ENCODE peak calls at places on chromosomes 4 and X, in four cellular contexts. One of them, this sample, is unnamed.

GRCh38 chr4:14841801-14842748 is 160.2 kb upstream of the CPEB2 start:
- DNase-seq in GM12878: no peak
- DNase-seq in HepG2: no peak
- DNase-seq in A549: peak
- DNase-seq in this sample: no peak

GRCh38 chr4:105145059-105145912 is 1.4 kb upstream of the TET2 start:
- DNase-seq in GM12878: no peak
- DNase-seq in A549: no peak
- DNase-seq in HepG2: no peak
- DNase-seq in this sample: no peak

GRCh38 chr4:26573389-26573794 is 10.5 kb upstream of the TBC1D19 start:
- DNase-seq in A549: no peak
- DNase-seq in HepG2: no peak
- DNase-seq in GM12878: no peak
- DNase-seq in this sample: no peak

GRCh38 chrX:153778684-153779101 is 2.1 kb upstream of the SRPK3 start:
- DNase-seq in A549: no peak
- DNase-seq in GM12878: no peak
- DNase-seq in HepG2: no peak
- DNase-seq in this sample: no peak

GRCh38 chr4:114729339-114729738 is 130.7 kb downstream of the UGT8 start:
- DNase-seq in HepG2: no peak
- DNase-seq in GM12878: no peak
- DNase-seq in A549: no peak
- DNase-seq in this sample: no peak

GRCh38 chr4:8215001-8215427 is 15.9 kb downstream of the SH3TC1 start:
- DNase-seq in A549: no peak
- DNase-seq in HepG2: no peak
- DNase-seq in GM12878: no peak
- DNase-seq in this sample: no peak

GRCh38 chr4:95209942-95210341 is 338.8 kb downstream of the UNC5C start:
- DNase-seq in GM12878: no peak
- DNase-seq in HepG2: no peak
- DNase-seq in A549: no peak
- DNase-seq in this sample: no peak

GRCh38 chr4:158775091-158775651 is 6.3 kb downstream of the FNIP2 start:
- DNase-seq in A549: no peak
- DNase-seq in HepG2: no peak
- DNase-seq in GM12878: no peak
- DNase-seq in this sample: no peak

GRCh38 chrX:19782419-19782818 is 105.0 kb downstream of the SH3KBP1 start:
- DNase-seq in HepG2: no peak
- DNase-seq in A549: no peak
- DNase-seq in GM12878: no peak
- DNase-seq in this sample: no peak

GRCh38 chr4:110681381-110681780 is 58.5 kb upstream of the PITX2 start:
- DNase-seq in A549: no peak
- DNase-seq in GM12878: no peak
- DNase-seq in HepG2: no peak
- DNase-seq in this sample: no peak

GRCh38 chrX:6291444-6291843 is 62.8 kb upstream of the NLGN4X start:
- DNase-seq in HepG2: no peak
- DNase-seq in A549: no peak
- DNase-seq in GM12878: no peak
- DNase-seq in this sample: no peak

GRCh38 chr4:151540728-151541437 is 131.9 kb downstream of the FHIP1A start:
- DNase-seq in HepG2: no peak
- DNase-seq in GM12878: no peak
- DNase-seq in A549: peak
- DNase-seq in this sample: no peak

GRCh38 chrX:70445197-70445656 is 592 bp downstream of the DLG3 start:
- DNase-seq in HepG2: no peak
- DNase-seq in GM12878: no peak
- DNase-seq in A549: no peak
- DNase-seq in this sample: no peak
- TF ChIP-seq HDAC2 in HepG2: no peak
- TF ChIP-seq HDAC2 in GM12878: no peak
- TF ChIP-seq HDAC2 in A549: no peak
- TF ChIP-seq HDAC2 in this sample: no peak

GRCh38 chr4:2812600-2812932 is 19.7 kb downstream of the SH3BP2 start:
- DNase-seq in HepG2: no peak
- DNase-seq in GM12878: no peak
- DNase-seq in A549: no peak
- DNase-seq in this sample: no peak

GRCh38 chr4:2809610-2810180 is 16.8 kb downstream of the SH3BP2 start:
- DNase-seq in HepG2: no peak
- DNase-seq in GM12878: no peak
- DNase-seq in A549: no peak
- DNase-seq in this sample: no peak

GRCh38 chr4:2812985-2813384 is 20.1 kb downstream of the SH3BP2 start:
- DNase-seq in A549: no peak
- DNase-seq in HepG2: no peak
- DNase-seq in GM12878: no peak
- DNase-seq in this sample: no peak

GRCh38 chr4:2813446-2814405 is 20.8 kb downstream of the SH3BP2 start:
- DNase-seq in HepG2: no peak
- DNase-seq in A549: no peak
- DNase-seq in GM12878: no peak
- DNase-seq in this sample: no peak

DNA sequence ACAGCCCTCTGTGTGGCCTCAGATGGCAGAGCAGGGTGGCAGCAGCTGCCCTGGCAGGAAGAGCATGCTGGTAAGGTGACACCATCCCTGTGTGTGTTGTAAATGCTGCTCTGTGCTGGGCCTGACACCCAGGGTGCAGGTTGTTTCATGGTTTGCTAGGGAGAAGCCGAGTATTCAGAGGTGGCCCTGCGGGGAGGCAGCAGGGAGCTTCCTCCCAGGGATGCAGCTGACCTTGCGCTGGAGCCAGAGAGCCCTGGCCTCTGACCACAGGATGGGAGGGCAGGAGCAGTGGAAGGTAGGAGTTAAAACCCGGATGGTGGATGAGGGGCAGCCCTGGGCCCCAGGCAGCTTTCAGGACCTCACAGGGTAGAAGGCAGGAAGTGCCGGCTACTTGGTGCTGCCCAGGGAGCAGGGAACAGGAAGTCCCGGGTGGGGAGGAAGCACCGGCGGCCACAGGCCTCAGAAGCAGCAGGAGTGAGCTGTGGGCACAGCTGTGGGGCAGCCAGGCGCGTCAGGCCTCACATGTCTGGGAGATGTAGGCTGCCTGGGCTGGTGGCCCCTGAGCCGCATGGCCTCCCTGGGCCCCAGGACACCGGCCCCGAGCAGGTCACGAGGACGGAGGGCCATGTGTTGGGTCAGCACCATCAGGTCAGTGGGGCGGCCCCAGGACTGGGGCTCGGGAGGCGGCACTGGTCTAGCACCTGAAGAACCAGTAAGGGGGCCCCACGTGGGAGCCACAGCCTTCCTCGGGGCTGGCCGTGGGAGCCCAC is 19.1 kb downstream of the SH3BP2 start:
- DNase-seq in HepG2: peak
- DNase-seq in A549: no peak
- DNase-seq in GM12878: peak
- DNase-seq in this sample: no peak
- TF ChIP-seq CHD4 in HepG2: no peak
- TF ChIP-seq CHD4 in A549: no peak
- TF ChIP-seq CHD4 in GM12878: no peak
- TF ChIP-seq CHD4 in this sample: no peak

GRCh38 chrX:107676559-107677378 is 48.5 kb downstream of the PRPS1 start:
- DNase-seq in HepG2: no peak
- DNase-seq in GM12878: no peak
- DNase-seq in A549: peak
- DNase-seq in this sample: peak

GRCh38 chrX:107677909-107678308 is 49.6 kb downstream of the PRPS1 start:
- DNase-seq in A549: no peak
- DNase-seq in GM12878: no peak
- DNase-seq in HepG2: no peak
- DNase-seq in this sample: no peak

GRCh38 chrX:107677501-107677901 is 49.2 kb downstream of the PRPS1 start:
- DNase-seq in GM12878: no peak
- DNase-seq in HepG2: no peak
- DNase-seq in A549: no peak
- DNase-seq in this sample: no peak

GRCh38 chrX:107675823-107676555 is 47.7 kb downstream of the PRPS1 start:
- DNase-seq in A549: no peak
- DNase-seq in HepG2: no peak
- DNase-seq in GM12878: no peak
- DNase-seq in this sample: no peak

GRCh38 chrX:107678957-107679740 is 50.8 kb downstream of the PRPS1 start:
- DNase-seq in HepG2: no peak
- DNase-seq in A549: no peak
- DNase-seq in GM12878: no peak
- DNase-seq in this sample: peak
- TF ChIP-seq HDAC2 in HepG2: no peak
- TF ChIP-seq HDAC2 in A549: no peak
- TF ChIP-seq HDAC2 in GM12878: no peak
- TF ChIP-seq HDAC2 in this sample: no peak

DNA sequence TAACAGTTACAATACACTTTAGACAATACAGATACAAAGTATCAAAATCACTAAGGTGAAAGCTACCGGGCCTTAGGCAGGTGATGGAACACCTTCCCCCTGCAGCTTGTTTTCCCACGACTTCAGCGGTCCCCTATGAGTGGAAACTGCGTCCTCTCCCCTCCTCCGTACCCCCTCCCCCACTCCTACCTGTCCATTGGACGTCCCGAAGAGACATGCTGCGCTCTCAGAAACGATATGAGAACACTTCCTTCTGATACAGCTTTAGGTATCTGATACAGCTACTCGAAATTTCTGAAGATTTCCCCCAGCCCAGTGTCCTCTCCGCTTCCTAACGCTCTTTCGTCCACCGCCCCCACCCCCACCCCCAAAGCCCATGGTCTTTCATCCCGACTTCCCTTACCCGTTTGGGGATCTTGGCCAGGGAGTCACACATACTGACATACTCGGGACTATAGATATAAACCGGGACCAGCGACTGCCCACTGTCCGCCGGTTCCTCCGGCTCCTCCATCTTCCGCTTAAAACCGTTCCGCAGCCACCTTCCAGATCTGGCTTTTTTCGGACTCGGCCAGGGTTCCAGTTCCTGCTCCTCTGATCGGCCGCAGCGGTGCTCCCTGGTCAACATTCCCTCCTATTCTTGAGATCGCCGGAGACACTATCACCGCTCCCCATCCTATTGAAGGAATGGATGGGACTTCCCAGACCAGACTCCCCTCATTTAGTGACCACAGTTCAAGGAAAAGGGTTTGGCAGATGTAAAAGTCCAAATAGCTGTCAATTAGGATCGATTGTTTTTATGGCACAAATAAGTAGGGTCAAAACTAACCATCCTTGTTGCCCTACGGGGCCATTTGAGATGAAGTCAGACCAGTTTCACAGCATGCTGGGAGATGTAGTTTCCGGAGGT is at the start of gene HDAC8:
- DNase-seq in A549: peak
- DNase-seq in HepG2: peak
- DNase-seq in GM12878: peak
- DNase-seq in this sample: peak
- TF ChIP-seq CHD4 in A549: no peak
- TF ChIP-seq CHD4 in HepG2: no peak
- TF ChIP-seq CHD4 in GM12878: no peak
- TF ChIP-seq CHD4 in this sample: no peak

GRCh38 chr4:82624819-82625218 is 63.0 kb upstream of the TMEM150C start:
- DNase-seq in GM12878: no peak
- DNase-seq in A549: no peak
- DNase-seq in HepG2: no peak
- DNase-seq in this sample: no peak
- TF ChIP-seq HDAC2 in GM12878: no peak
- TF ChIP-seq HDAC2 in A549: no peak
- TF ChIP-seq HDAC2 in HepG2: no peak
- TF ChIP-seq HDAC2 in this sample: no peak

GRCh38 chr4:185204238-185204910 is 574 bp upstream of the CFAP97 start:
- DNase-seq in A549: no peak
- DNase-seq in HepG2: no peak
- DNase-seq in GM12878: no peak
- DNase-seq in this sample: no peak
- TF ChIP-seq CHD4 in A549: no peak
- TF ChIP-seq CHD4 in HepG2: no peak
- TF ChIP-seq CHD4 in GM12878: no peak
- TF ChIP-seq CHD4 in this sample: no peak

DNA sequence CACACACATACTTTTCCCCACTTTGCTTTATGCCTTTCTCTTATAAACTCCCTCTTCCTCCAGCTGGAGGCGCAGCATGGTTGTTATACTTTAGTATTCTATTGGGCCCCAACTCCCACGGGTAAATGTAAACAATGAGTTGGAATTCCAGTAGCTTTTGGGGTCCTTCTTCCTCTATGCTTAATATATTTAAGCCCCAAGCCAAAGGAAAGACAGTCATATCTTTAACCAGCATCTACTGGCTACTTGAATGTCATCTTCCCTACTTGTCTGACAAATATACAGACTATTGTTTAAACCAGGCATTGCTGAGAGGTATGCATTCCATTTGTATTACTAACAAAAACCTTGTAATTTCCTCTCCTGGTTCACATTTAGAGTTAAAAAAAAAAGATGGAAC is 72.9 kb downstream of the WDR19 start:
- DNase-seq in HepG2: peak
- DNase-seq in A549: peak
- DNase-seq in GM12878: no peak
- DNase-seq in this sample: peak
- TF ChIP-seq HDAC2 in HepG2: no peak
- TF ChIP-seq HDAC2 in A549: no peak
- TF ChIP-seq HDAC2 in GM12878: no peak
- TF ChIP-seq HDAC2 in this sample: no peak

GRCh38 chrX:116230136-116230886 is 59.8 kb downstream of the AGTR2 start:
- DNase-seq in A549: no peak
- DNase-seq in HepG2: peak
- DNase-seq in GM12878: no peak
- DNase-seq in this sample: no peak

GRCh38 chrX:116238093-116238492 is 67.5 kb downstream of the AGTR2 start:
- DNase-seq in HepG2: no peak
- DNase-seq in GM12878: no peak
- DNase-seq in A549: no peak
- DNase-seq in this sample: no peak

DNA sequence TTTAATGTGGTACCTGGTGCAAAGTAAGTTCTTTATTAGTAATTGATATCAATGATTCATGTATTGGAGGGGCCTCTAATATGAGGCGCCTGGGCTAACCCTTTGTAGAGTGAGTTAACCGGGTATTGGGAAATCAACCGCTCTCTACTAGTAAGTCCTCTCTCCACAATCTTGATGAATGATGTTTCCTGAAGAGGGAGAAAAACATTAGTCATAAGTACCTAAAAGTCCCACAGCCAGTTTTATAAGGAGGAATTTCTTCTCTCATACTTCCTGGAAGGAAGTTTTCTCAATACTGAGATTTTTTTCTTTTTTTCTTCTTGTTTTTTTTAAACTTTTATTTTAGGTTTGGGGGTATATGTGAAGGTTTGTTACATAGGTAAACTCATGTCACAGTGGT is 62.3 kb downstream of the AGTR2 start:
- DNase-seq in A549: no peak
- DNase-seq in GM12878: no peak
- DNase-seq in HepG2: no peak
- DNase-seq in this sample: no peak
- TF ChIP-seq CHD4 in A549: no peak
- TF ChIP-seq CHD4 in GM12878: no peak
- TF ChIP-seq CHD4 in HepG2: no peak
- TF ChIP-seq CHD4 in this sample: no peak

GRCh38 chr4:138199568-138200235 is 42.4 kb downstream of the SLC7A11 start:
- DNase-seq in A549: no peak
- DNase-seq in HepG2: peak
- DNase-seq in GM12878: no peak
- DNase-seq in this sample: no peak
- TF ChIP-seq HDAC2 in A549: no peak
- TF ChIP-seq HDAC2 in HepG2: peak
- TF ChIP-seq HDAC2 in GM12878: no peak
- TF ChIP-seq HDAC2 in this sample: no peak

This sample was measured in K562.